ENCODE peak calls at places on chromosomes 11 and 22, in five cellular contexts. S, R, X, J and Y are unnamed samples.

GRCh38 chr11:119741369-119742262 is 12.6 kb upstream of the NECTIN1 start:
- DNase-seq in R (peak; percentile 53), X (peak; percentile 60), S (peak; percentile 35), J (peak; percentile 53), Y (peak; percentile 48)

GRCh38 chr22:30866216-30866615 is 102.4 kb downstream of the MORC2 start:
- DNase-seq in S (no peak), R (no peak), J (no peak), X (no peak), Y (no peak)

GRCh38 chr11:120746836-120747609 is 235.5 kb downstream of the GRIK4 start:
- DNase-seq in S (peak; percentile 1), X (no peak), J (no peak), R (no peak), Y (no peak)

GRCh38 chr11:34651551-34651950 is 30.7 kb downstream of the EHF start:
- DNase-seq in R (no peak), S (no peak), J (no peak), X (no peak), Y (no peak)

GRCh38 chr11:107265591-107265990 is 192.0 kb downstream of the CWF19L2 start:
- DNase-seq in J (no peak), S (no peak), X (no peak), R (no peak), Y (no peak)

GRCh38 chr11:7448126-7448525 is 37.2 kb upstream of the OLFML1 start:
- DNase-seq in X (no peak), J (no peak), S (no peak), R (no peak), Y (no peak)

GRCh38 chr11:12871788-12872321 is 137.3 kb upstream of the RASSF10 start:
- DNase-seq in S (peak; percentile 81), J (no peak), X (no peak), R (no peak), Y (no peak)

GRCh38 chr11:130612291-130612802 is 163.9 kb downstream of the ADAMTS15 start:
- DNase-seq in J (no peak), R (no peak), X (no peak), S (peak; percentile 99), Y (no peak)

GRCh38 chr22:25420471-25420924 is 144.0 kb upstream of the GRK3 start:
- DNase-seq in R (no peak), J (no peak), X (no peak), S (no peak), Y (no peak)

GRCh38 chr22:46107753-46108563 is 42.4 kb upstream of the PPARA start:
- DNase-seq in X (no peak), S (peak; percentile 48), J (no peak), R (no peak), Y (no peak)

GRCh38 chr11:65496304-65497140 is 2.3 kb upstream of the MALAT1 start:
- DNase-seq in S (peak; percentile 83), R (no peak), X (no peak), J (no peak), Y (no peak)

GRCh38 chr22:35489225-35489624 is 51.4 kb upstream of the RASD2 start:
- DNase-seq in R (no peak), J (no peak), S (no peak), X (no peak), Y (no peak)

GRCh38 chr22:48800886-48801607 is 1026.6 kb downstream of the BRD1 start:
- DNase-seq in S (no peak), J (no peak), X (no peak), R (no peak), Y (no peak)

GRCh38 chr22:36279219-36279666 is 26.3 kb downstream of the APOL1 start:
- DNase-seq in R (no peak), X (no peak), J (no peak), S (no peak), Y (no peak)

GRCh38 chr22:40463727-40464126 is 93.3 kb downstream of the SGSM3 start:
- DNase-seq in S (no peak), R (peak; percentile 33), J (no peak), X (peak; percentile 20), Y (peak; percentile 13)

GRCh38 chr11:83046626-83047172 is 25.0 kb downstream of the RAB30 start:
- DNase-seq in J (no peak), R (no peak), X (no peak), S (peak; percentile 63), Y (no peak)

GRCh38 chr11:10930961-10931760 is 73.3 kb upstream of the ZBED5 start:
- DNase-seq in J (peak; percentile 58), R (peak; percentile 19), S (peak; percentile 89), X (peak; percentile 28), Y (peak; percentile 43)

GRCh38 chr22:38996105-38996504 is 14.0 kb downstream of the APOBEC3B start:
- DNase-seq in J (no peak), R (no peak), S (no peak), X (no peak), Y (no peak)

GRCh38 chr22:39356464-39356863 is 6.7 kb downstream of the SYNGR1 start:
- DNase-seq in J (no peak), X (no peak), S (no peak), R (no peak), Y (no peak)

GRCh38 chr22:37662039-37662438 is 3.5 kb downstream of the PDXP start:
- DNase-seq in S (no peak), R (no peak), J (no peak), X (no peak), Y (no peak)

GRCh38 chr11:44597358-44598009 is 32.0 kb downstream of the CD82 start:
- DNase-seq in J (no peak), S (no peak), R (no peak), X (no peak), Y (no peak)

GRCh38 chr11:46457659-46458058 is 66.1 kb upstream of the CHRM4 start:
- DNase-seq in X (no peak), J (no peak), R (no peak), S (no peak), Y (no peak)

GRCh38 chr11:66919938-66920337 is 38.2 kb downstream of the PC start:
- DNase-seq in J (no peak), R (no peak), S (no peak), X (no peak), Y (no peak)

GRCh38 chr11:3723014-3723708 is 52.0 kb upstream of the CHRNA10 start:
- DNase-seq in J (no peak), S (peak; percentile 99), R (no peak), X (no peak), Y (no peak)